ENCODE peak calls at places on chromosomes 3 and 15, in five cellular contexts. U is fibroblast of lung, O is ovary, Z is breast epithelium, E is lower leg skin. A is an unnamed sample.
A peak's percentile ranks its signal among the peaks of the same experiment; 100 is the strongest.

GRCh38 chr3:3683261-3683660 is 116.0 kb upstream of the LRRN1 start:
- DNase-seq in U (no peak), O (no peak), Z (no peak), E (no peak), A (no peak)

GRCh38 chr3:146589899-146590508 is 15.1 kb downstream of the PLSCR5 start:
- DNase-seq in U (peak; percentile 72), O (no peak), Z (no peak), E (no peak), A (no peak)

GRCh38 chr3:195102609-195103467 is 168.1 kb downstream of the XXYLT1 start:
- DNase-seq in U (peak; percentile 95), O (no peak), Z (no peak), E (no peak), A (no peak)

GRCh38 chr15:90225504-90226234 is 8.1 kb downstream of the CIB1 start:
- DNase-seq in U (no peak), O (no peak), Z (no peak), E (no peak), A (no peak)

GRCh38 chr15:25246641-25247417 is 192.0 kb downstream of the UBE3A start:
- DNase-seq in U (no peak), O (peak; percentile 4), Z (peak; percentile 10), E (peak; percentile 70), A (no peak)

GRCh38 chr15:72916939-72917338 is 133.4 kb upstream of the ADPGK start:
- DNase-seq in U (no peak), O (no peak), Z (no peak), E (no peak), A (no peak)

GRCh38 chr3:41317718-41318117 is 118.4 kb downstream of the CTNNB1 start:
- DNase-seq in U (peak; percentile 27), O (no peak), Z (no peak), E (no peak), A (no peak)

GRCh38 chr3:168884353-168884903 is 779.1 kb downstream of the MECOM start:
- DNase-seq in U (peak; percentile 90), O (no peak), Z (peak; percentile 58), E (no peak), A (peak; percentile 51)

GRCh38 chr15:32750981-32751380 is 33.2 kb downstream of the GREM1 start:
- DNase-seq in U (no peak), O (no peak), Z (no peak), E (no peak), A (no peak)

GRCh38 chr3:70358978-70359580 is 46.6 kb upstream of the MDFIC2 start:
- DNase-seq in U (peak; percentile 59), O (no peak), Z (no peak), E (no peak), A (no peak)

GRCh38 chr3:76756578-76756977 is 283.3 kb upstream of the ROBO2 start:
- DNase-seq in U (no peak), O (no peak), Z (no peak), E (no peak), A (no peak)

GRCh38 chr15:71559098-71559497 is 251.3 kb upstream of the NR2E3 start:
- DNase-seq in U (peak; percentile 53), O (no peak), Z (peak; percentile 51), E (no peak), A (no peak)

GRCh38 chr15:73956276-73957086 is 30.2 kb downstream of the LOXL1 start:
- DNase-seq in U (peak; percentile 84), O (no peak), Z (no peak), E (peak; percentile 86), A (no peak)

GRCh38 chr15:58752716-58753115 is 3.2 kb upstream of the ADAM10 start:
- DNase-seq in U (no peak), O (no peak), Z (no peak), E (no peak), A (no peak)

GRCh38 chr3:124847863-124848262 is 39.3 kb downstream of the ITGB5 start:
- DNase-seq in U (no peak), O (no peak), Z (no peak), E (no peak), A (no peak)

GRCh38 chr3:119098620-119099222 is 47.2 kb upstream of the TEX55 start:
- DNase-seq in U (peak; percentile 51), O (no peak), Z (no peak), E (no peak), A (no peak)

GRCh38 chr3:193704431-193704830 is 111.4 kb downstream of the OPA1 start:
- DNase-seq in U (no peak), O (no peak), Z (no peak), E (no peak), A (no peak)

GRCh38 chr15:65791335-65792129 is 561 bp downstream of the DENND4A start:
- DNase-seq in U (peak; percentile 24), O (peak; percentile 76), Z (peak; percentile 44), E (peak; percentile 92), A (peak; percentile 11)

GRCh38 chr3:150365132-150365604 is 42.9 kb upstream of the TSC22D2 start:
- DNase-seq in U (peak; percentile 84), O (no peak), Z (no peak), E (no peak), A (no peak)

GRCh38 chr15:55222588-55222987 is 25.8 kb upstream of the RSL24D1 start:
- DNase-seq in U (no peak), O (no peak), Z (no peak), E (no peak), A (no peak)
- H3K4me3 ChIP-seq in U (no peak overlapping the region), O (no peak overlapping the region), Z (no peak overlapping the region), E (no peak overlapping the region), A (no peak overlapping the region)

DNA sequence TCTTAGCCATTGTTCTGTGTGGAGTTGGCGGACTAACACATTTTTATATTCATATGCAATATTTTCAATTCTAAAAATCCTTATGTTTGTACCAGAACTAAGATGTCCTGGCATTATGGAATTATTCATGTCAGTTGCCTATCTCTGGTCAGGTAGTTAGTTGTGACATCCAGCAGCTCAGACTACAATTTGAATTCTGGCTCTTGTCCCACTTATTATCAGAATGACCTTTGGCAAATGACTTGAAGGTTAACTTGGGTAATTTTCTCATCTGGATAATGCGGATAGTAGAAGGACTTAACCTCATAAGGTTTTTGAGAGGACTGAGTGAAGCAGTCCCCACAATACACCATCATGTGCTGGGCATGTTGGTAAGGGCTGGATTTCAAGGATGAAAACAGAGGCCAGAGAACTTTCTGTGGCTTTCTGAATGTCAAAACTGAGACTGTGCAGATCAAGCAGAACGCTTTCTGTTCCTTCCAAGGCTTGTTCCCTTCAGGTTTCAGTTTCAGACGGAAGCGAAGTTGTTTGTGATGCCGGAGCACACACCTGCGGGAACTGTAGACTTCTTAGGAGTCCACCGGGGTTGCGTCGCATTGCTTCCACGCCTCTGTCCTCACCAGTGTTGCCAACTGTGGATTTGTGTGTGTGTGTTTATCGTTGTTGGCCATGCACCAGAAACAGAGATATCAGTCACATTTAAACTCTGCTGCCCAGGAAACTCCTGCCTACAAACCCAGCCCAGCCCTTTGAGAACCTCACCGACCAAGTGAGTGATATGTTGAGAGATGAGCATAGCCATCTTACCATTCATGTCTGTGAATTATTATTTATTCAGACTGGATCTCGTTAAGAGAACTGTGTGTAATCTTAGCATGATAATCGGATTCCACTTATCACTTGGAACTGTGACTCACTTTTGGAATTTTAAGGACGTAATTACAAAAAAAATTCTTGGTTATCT is 76.0 kb downstream of the PTPRG start:
- DNase-seq in U (peak; percentile 28), O (peak; percentile 15), Z (no peak), E (no peak), A (no peak)
- H3K4me3 ChIP-seq in U (peak overlapping the region; percentile 12), O (peak overlapping the region; percentile 2), Z (peak overlapping the region; percentile 30), E (no peak overlapping the region), A (peak overlapping the region; percentile 57)

GRCh38 chr3:45559560-45560118 is 34.9 kb upstream of the LIMD1 start:
- DNase-seq in U (no peak), O (no peak), Z (no peak), E (peak; percentile 84), A (no peak)

GRCh38 chr3:45558431-45558830 is 36.1 kb upstream of the LIMD1 start:
- DNase-seq in U (no peak), O (no peak), Z (no peak), E (no peak), A (no peak)

GRCh38 chr3:45555666-45556065 is 38.9 kb upstream of the LIMD1 start:
- DNase-seq in U (no peak), O (no peak), Z (no peak), E (peak; percentile 20), A (no peak)

GRCh38 chr3:45557471-45557870 is 37.1 kb upstream of the LIMD1 start:
- DNase-seq in U (no peak), O (no peak), Z (no peak), E (peak; percentile 59), A (no peak)

GRCh38 chr3:45557886-45558285 is 36.7 kb upstream of the LIMD1 start:
- DNase-seq in U (no peak), O (no peak), Z (no peak), E (no peak), A (no peak)
- H3K4me3 ChIP-seq in U (no peak overlapping the region), O (no peak overlapping the region), Z (no peak overlapping the region), E (no peak overlapping the region), A (no peak overlapping the region)

DNA sequence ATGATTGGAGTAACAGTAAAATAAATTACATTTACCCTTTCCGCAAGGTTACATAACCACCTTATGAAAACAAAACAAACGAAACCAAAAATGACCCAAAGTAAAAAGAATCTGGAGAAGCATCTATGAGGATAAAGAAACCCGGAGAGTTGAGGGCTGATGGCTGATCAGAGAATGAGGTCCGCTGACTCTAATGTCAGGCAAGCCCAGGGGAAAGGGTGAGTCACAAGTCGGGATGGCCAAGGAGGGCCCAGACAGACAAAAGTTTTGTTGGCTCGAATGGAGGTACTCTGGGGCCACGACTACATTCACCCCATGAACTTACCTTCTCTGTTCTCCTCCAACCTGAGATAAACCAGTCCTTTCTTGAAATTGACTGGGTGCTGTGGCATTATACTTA is 95.7 kb downstream of the RORA start:
- DNase-seq in U (no peak), O (no peak), Z (no peak), E (no peak), A (no peak)
- H3K4me3 ChIP-seq in U (no peak overlapping the region), O (no peak overlapping the region), Z (no peak overlapping the region), E (no peak overlapping the region), A (no peak overlapping the region)

GRCh38 chr15:31228980-31229826 is 97.4 kb upstream of the KLF13 start:
- DNase-seq in U (no peak), O (no peak), Z (no peak), E (no peak), A (no peak)
- H3K4me3 ChIP-seq in U (no peak overlapping the region), O (no peak overlapping the region), Z (no peak overlapping the region), E (no peak overlapping the region), A (no peak overlapping the region)

DNA sequence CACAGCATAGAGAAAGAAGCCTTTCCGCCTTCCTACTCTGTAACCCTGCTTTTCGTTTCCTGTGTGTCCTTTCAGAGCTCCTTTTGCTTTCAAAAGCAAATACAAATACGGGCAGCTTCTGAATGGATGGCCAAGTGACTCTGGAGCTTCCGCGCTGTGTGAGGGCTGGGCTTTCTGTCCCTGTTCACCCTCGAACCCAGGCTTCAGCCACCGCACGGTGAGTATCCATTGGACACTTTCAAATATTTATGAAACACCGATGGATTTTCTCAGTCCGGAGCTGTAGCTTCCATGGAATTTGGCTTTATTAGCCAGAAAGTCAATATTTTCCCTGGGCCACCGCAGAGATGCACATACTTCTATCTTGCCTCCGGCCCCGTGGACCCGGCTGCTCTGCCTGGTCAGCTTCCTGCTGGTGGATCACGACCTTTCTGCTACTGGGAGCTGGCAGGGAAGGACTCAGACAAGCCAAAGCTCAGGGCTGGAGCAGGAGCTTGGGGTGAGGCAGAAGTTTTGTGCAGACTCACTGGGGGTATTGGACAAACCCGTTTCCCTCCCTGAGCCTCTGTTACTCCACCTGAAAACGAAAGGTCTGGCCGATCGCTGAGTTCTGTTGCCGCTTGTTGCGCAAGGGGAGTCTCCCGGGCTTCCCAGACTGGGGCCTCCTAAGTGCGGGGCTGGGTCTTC is 63.6 kb downstream of the LINGO1 start:
- DNase-seq in U (peak; percentile 34), O (peak; percentile 72), Z (peak; percentile 27), E (no peak), A (no peak)
- H3K4me3 ChIP-seq in U (no peak overlapping the region), O (peak overlapping the region; percentile 23), Z (peak overlapping the region; percentile 36), E (no peak overlapping the region), A (peak overlapping the region; percentile 39)

GRCh38 chr3:186421946-186422345 is 59.9 kb upstream of the DGKG start:
- DNase-seq in U (no peak), O (no peak), Z (no peak), E (no peak), A (no peak)
- H3K4me3 ChIP-seq in U (no peak overlapping the region), O (no peak overlapping the region), Z (no peak overlapping the region), E (no peak overlapping the region), A (no peak overlapping the region)

A was measured in thoracic aorta.